ENCODE peak calls at places on chromosomes 12 and 14, in seven cellular contexts. E is iris pigment epithelial cell; C is fibroblast of mammary gland; X is activated CD4-positive, alpha-beta T cell treated with anti-CD3 and anti-CD28 coated beads, Interleukin-2, amount 50 U/mL, for 24 hours; T is GM20000; J is fibroblast of lung; F is left lung. U is an unnamed sample.
A peak's percentile ranks its signal among the peaks of the same experiment; 100 is the strongest.

GRCh38 chr12:117498880-117499279 is 137.5 kb upstream of the NOS1 start:
- DNase-seq in E (no peak), C (no peak), X (no peak), T (no peak), J (no peak), F (no peak), U (no peak)

GRCh38 chr14:56474419-56475022 is 105.1 kb upstream of the TMEM260 start:
- DNase-seq in E (peak; percentile 28), C (peak; percentile 48), X (peak; percentile 14), T (peak; percentile 34), J (peak; percentile 16), F (no peak), U (peak; percentile 50)

GRCh38 chr14:23183479-23183878 is at the start of gene SLC7A8:
- DNase-seq in E (no peak), C (no peak), X (no peak), T (no peak), J (no peak), F (peak; percentile 69), U (no peak)

GRCh38 chr12:109995703-109996482 is at the start of gene GIT2:
- DNase-seq in E (peak; percentile 88), C (peak; percentile 90), X (peak; percentile 94), T (peak; percentile 96), J (peak; percentile 87), F (peak; percentile 96), U (peak; percentile 95)

GRCh38 chr14:85463512-85463911 is 66.4 kb upstream of the FLRT2 start:
- DNase-seq in E (no peak), C (no peak), X (no peak), T (no peak), J (no peak), F (peak; percentile 61), U (no peak)

GRCh38 chr14:93103392-93104080 is 12.2 kb downstream of the ITPK1 start:
- DNase-seq in E (peak; percentile 26), C (no peak), X (peak; percentile 34), T (peak; percentile 87), J (no peak), F (peak; percentile 67), U (peak; percentile 85)

GRCh38 chr12:91367234-91367849 is 184.7 kb upstream of the DCN start:
- DNase-seq in E (peak; percentile 20), C (peak; percentile 37), X (no peak), T (peak; percentile 7), J (peak; percentile 10), F (no peak), U (peak; percentile 10)

GRCh38 chr14:36383674-36384421 is 63.4 kb upstream of the MBIP start:
- DNase-seq in E (no peak), C (no peak), X (no peak), T (no peak), J (no peak), F (peak; percentile 67), U (no peak)

GRCh38 chr12:86148071-86148470 is 108.1 kb downstream of the MGAT4C start:
- DNase-seq in E (no peak), C (no peak), X (no peak), T (no peak), J (no peak), F (no peak), U (no peak)

GRCh38 chr12:122048156-122048555 is 26.5 kb downstream of the BCL7A start:
- DNase-seq in E (peak; percentile 76), C (no peak), X (no peak), T (no peak), J (peak; percentile 84), F (no peak), U (no peak)

GRCh38 chr14:103545915-103546650 is 16.4 kb downstream of the BAG5 start:
- DNase-seq in E (no peak), C (no peak), X (no peak), T (no peak), J (no peak), F (no peak), U (no peak)

GRCh38 chr14:54839681-54840080 is 62.9 kb downstream of the GCH1 start:
- DNase-seq in E (peak; percentile 72), C (peak; percentile 68), X (no peak), T (no peak), J (peak; percentile 45), F (no peak), U (no peak)

GRCh38 chr12:88726806-88727722 is 146.8 kb upstream of the KITLG start:
- DNase-seq in E (peak; percentile 43), C (peak; percentile 57), X (no peak), T (no peak), J (peak; percentile 39), F (no peak), U (no peak)

GRCh38 chr14:30669594-30669993 is 47.5 kb downstream of the SCFD1 start:
- DNase-seq in E (peak; percentile 3), C (no peak), X (no peak), T (no peak), J (no peak), F (no peak), U (no peak)

GRCh38 chr12:24919346-24920001 is 29.4 kb downstream of the BCAT1 start:
- DNase-seq in E (no peak), C (no peak), X (peak; percentile 61), T (no peak), J (no peak), F (no peak), U (no peak)

GRCh38 chr14:105701456-105702274 is 175.3 kb downstream of the TMEM121 start:
- DNase-seq in E (no peak), C (no peak), X (no peak), T (peak; percentile 10), J (no peak), F (no peak), U (no peak)

GRCh38 chr14:50357124-50357523 is 39.6 kb downstream of the CDKL1 start:
- DNase-seq in E (no peak), C (no peak), X (no peak), T (no peak), J (no peak), F (no peak), U (no peak)

GRCh38 chr14:68343534-68344093 is 449.3 kb downstream of the ZFP36L1 start:
- DNase-seq in E (no peak), C (no peak), X (no peak), T (no peak), J (no peak), F (no peak), U (no peak)

GRCh38 chr14:63896278-63896720 is 43.5 kb downstream of the SYNE2 start:
- DNase-seq in E (peak; percentile 91), C (peak; percentile 90), X (no peak), T (no peak), J (peak; percentile 96), F (peak; percentile 43), U (no peak)

GRCh38 chr12:116339800-116340371 is 62.4 kb upstream of the MED13L start:
- DNase-seq in E (peak; percentile 34), C (peak; percentile 70), X (no peak), T (no peak), J (peak; percentile 45), F (no peak), U (no peak)

GRCh38 chr14:62736004-62736403 is 309.3 kb downstream of the KCNH5 start:
- DNase-seq in E (no peak), C (no peak), X (no peak), T (no peak), J (no peak), F (no peak), U (no peak)

GRCh38 chr14:61462566-61463195 is 141.3 kb downstream of the PRKCH start:
- DNase-seq in E (peak; percentile 94), C (peak; percentile 95), X (no peak), T (no peak), J (peak; percentile 71), F (no peak), U (no peak)

GRCh38 chr14:77064535-77065178 is 33.4 kb upstream of the CIPC start:
- DNase-seq in E (no peak), C (no peak), X (no peak), T (no peak), J (no peak), F (no peak), U (no peak)

GRCh38 chr12:121576851-121577391 is 3.9 kb downstream of the KDM2B start:
- DNase-seq in E (peak; percentile 66), C (peak; percentile 88), X (no peak), T (no peak), J (peak; percentile 90), F (no peak), U (no peak)

GRCh38 chr12:76450690-76451089 is 102.5 kb upstream of the BBS10 start:
- DNase-seq in E (peak; percentile 97), C (peak; percentile 92), X (no peak), T (no peak), J (peak; percentile 95), F (no peak), U (no peak)

GRCh38 chr12:4025420-4026358 is 152.5 kb upstream of the PARP11 start:
- DNase-seq in E (no peak), C (no peak), X (no peak), T (no peak), J (no peak), F (no peak), U (no peak)

GRCh38 chr14:72017290-72017689 is 85.1 kb downstream of the RGS6 start:
- DNase-seq in E (no peak), C (no peak), X (no peak), T (no peak), J (no peak), F (no peak), U (no peak)

GRCh38 chr12:120669055-120669828 is 17.7 kb upstream of the MLEC start:
- DNase-seq in E (peak; percentile 49), C (peak; percentile 33), X (no peak), T (peak; percentile 50), J (peak; percentile 13), F (no peak), U (no peak)

GRCh38 chr12:68118096-68118755 is 41.3 kb downstream of the IFNG start:
- DNase-seq in E (no peak), C (no peak), X (no peak), T (no peak), J (no peak), F (no peak), U (no peak)

GRCh38 chr12:100348657-100349454 is 8.0 kb upstream of the SLC17A8 start:
- DNase-seq in E (peak; percentile 42), C (peak; percentile 51), X (no peak), T (no peak), J (peak; percentile 21), F (no peak), U (peak; percentile 29)

GRCh38 chr14:60760648-60761364 is 26.2 kb downstream of the MNAT1 start:
- DNase-seq in E (no peak), C (no peak), X (no peak), T (no peak), J (no peak), F (no peak), U (no peak)

GRCh38 chr14:34863844-34864243 is 11.3 kb downstream of the BAZ1A start:
- DNase-seq in E (no peak), C (no peak), X (no peak), T (no peak), J (no peak), F (no peak), U (no peak)